ENCODE peak calls at places on chromosome 16, in five cellular contexts. N, B, A, S and K are unnamed samples.

GRCh38 chr16:12801511-12802042 is 2.1 kb downstream of the CPPED1 start:
- DNase-seq in A (peak), N (no peak), B (peak), S (peak), K (no peak)

GRCh38 chr16:27972500-27972899 is 91.0 kb downstream of the GSG1L start:
- DNase-seq in B (peak), S (peak), N (peak), A (peak), K (no peak)

GRCh38 chr16:11135167-11135973 is 120.6 kb downstream of the SOCS1 start:
- DNase-seq in N (no peak), B (peak), S (no peak), A (no peak), K (no peak)

GRCh38 chr16:21301168-21301894 is 23.2 kb upstream of the CRYM start:
- DNase-seq in A (peak), S (peak), B (peak), N (peak), K (peak)

GRCh38 chr16:12319464-12320030 is 343.0 kb downstream of the SNX29 start:
- DNase-seq in B (no peak), S (no peak), N (peak), A (peak), K (no peak)

GRCh38 chr16:19607610-19608280 is 52.2 kb downstream of the VPS35L start:
- DNase-seq in N (no peak), B (peak), S (no peak), A (no peak), K (no peak)

GRCh38 chr16:84379008-84379730 is 10.8 kb downstream of the ATP2C2 start:
- DNase-seq in N (no peak), S (no peak), B (no peak), A (no peak), K (no peak)

GRCh38 chr16:67966549-67967182 is 1.8 kb downstream of the SLC12A4 start:
- DNase-seq in N (no peak), B (peak), S (no peak), A (no peak), K (no peak)

GRCh38 chr16:28001642-28002041 is 61.9 kb downstream of the GSG1L start:
- DNase-seq in S (no peak), A (no peak), N (no peak), B (no peak), K (no peak)

GRCh38 chr16:27256861-27257260 is 11.7 kb downstream of the NSMCE1 start:
- DNase-seq in B (no peak), S (no peak), N (no peak), A (no peak), K (no peak)

GRCh38 chr16:49498241-49499017 is 124.8 kb downstream of the C16orf78 start:
- DNase-seq in B (no peak), A (no peak), N (no peak), S (no peak), K (no peak)

GRCh38 chr16:85753559-85753958 is 2.7 kb upstream of the C16orf74 start:
- DNase-seq in N (no peak), S (no peak), B (no peak), A (no peak), K (no peak)

GRCh38 chr16:25033852-25034251 is 18.7 kb upstream of the ARHGAP17 start:
- DNase-seq in A (no peak), N (no peak), B (peak), S (no peak), K (no peak)

GRCh38 chr16:87442581-87442966 is 50.2 kb downstream of the ZCCHC14 start:
- DNase-seq in A (no peak), B (no peak), N (no peak), S (no peak), K (no peak)

GRCh38 chr16:11681977-11682654 is 13.9 kb downstream of the SNN start:
- DNase-seq in N (no peak), A (peak), B (no peak), S (no peak), K (no peak)

GRCh38 chr16:50213939-50214519 is 52.3 kb upstream of the ADCY7 start:
- DNase-seq in B (peak), S (peak), N (peak), A (no peak), K (no peak)

GRCh38 chr16:77782694-77783093 is 5.7 kb upstream of the VAT1L start:
- DNase-seq in A (no peak), S (no peak), B (no peak), N (no peak), K (no peak)

GRCh38 chr16:10338426-10338825 is 47.4 kb upstream of the ATF7IP2 start:
- DNase-seq in B (peak), N (no peak), A (no peak), S (no peak), K (no peak)

GRCh38 chr16:79805621-79806020 is 205.1 kb upstream of the MAF start:
- DNase-seq in N (no peak), B (no peak), S (no peak), A (no peak), K (no peak)

GRCh38 chr16:24525970-24526559 is 13.3 kb upstream of the RBBP6 start:
- DNase-seq in N (no peak), S (no peak), B (peak), A (no peak), K (no peak)

GRCh38 chr16:29314292-29314934 is 92.1 kb downstream of the NPIPB11 start:
- DNase-seq in N (no peak), A (no peak), S (no peak), B (no peak), K (no peak)

GRCh38 chr16:67656344-67657016 is 3.6 kb downstream of the ACD start:
- DNase-seq in S (no peak), N (no peak), B (no peak), A (no peak), K (no peak)

GRCh38 chr16:54140057-54140787 is 146.4 kb downstream of the IRX3 start:
- DNase-seq in N (no peak), A (no peak), B (no peak), S (no peak), K (no peak)

GRCh38 chr16:73064996-73065349 is 17.0 kb upstream of the ZFHX3 start:
- DNase-seq in B (no peak), S (no peak), A (no peak), N (no peak), K (no peak)

GRCh38 chr16:85465328-85466307 is 147.5 kb upstream of the GSE1 start:
- DNase-seq in A (no peak), S (no peak), N (no peak), B (peak), K (peak)

GRCh38 chr16:59164461-59164860 is 430.3 kb upstream of the GOT2 start:
- DNase-seq in S (no peak), N (no peak), A (no peak), B (no peak), K (no peak)

GRCh38 chr16:22423716-22424115 is 49.3 kb upstream of the CDR2 start:
- DNase-seq in A (no peak), N (no peak), B (no peak), S (no peak), K (no peak)

GRCh38 chr16:7888421-7888820 is 555.8 kb downstream of the RBFOX1 start:
- DNase-seq in N (no peak), A (no peak), B (no peak), S (no peak), K (peak)

GRCh38 chr16:81520560-81521135 is 76.0 kb downstream of the CMIP start:
- DNase-seq in S (no peak), A (no peak), B (no peak), N (no peak), K (no peak)

GRCh38 chr16:31700200-31700529 is 172.5 kb downstream of the AHSP start:
- DNase-seq in S (peak), N (peak), A (no peak), B (no peak), K (no peak)

GRCh38 chr16:22006636-22007035 is 1.3 kb upstream of the MOSMO start:
- DNase-seq in S (no peak), N (no peak), B (no peak), A (no peak), K (no peak)

GRCh38 chr16:11484691-11485258 is 101.9 kb downstream of the LITAF start:
- DNase-seq in N (no peak), B (no peak), A (no peak), S (no peak), K (no peak)

GRCh38 chr16:64061621-64062020 is 1060.2 kb downstream of the CDH11 start:
- DNase-seq in A (no peak), N (no peak), S (no peak), B (peak), K (no peak)